ENCODE peak calls at places on chromosomes 13 and 19, in seven cellular contexts. Z, I, T, Q, U, S and G are unnamed samples. For H3K9me3, the result is how much of the 10 kb centered on the place peaks cover.

GRCh38 chr19:50628146-50628545 is 11.5 kb downstream of the SYT3 start:
- DNase-seq in Z (no peak), I (no peak), T (no peak), Q (no peak), U (no peak), S (no peak), G (no peak)

GRCh38 chr13:106493569-106493968 is 41.9 kb downstream of the EFNB2 start:
- DNase-seq in Z (no peak), I (no peak), T (no peak), Q (peak), U (no peak), S (no peak), G (no peak)

GRCh38 chr19:12064266-12065099 is at the start of gene ZNF844:
- DNase-seq in Z (peak), I (peak), T (peak), Q (peak), U (peak), S (peak), G (peak)

GRCh38 chr19:47406711-47407416 is 12.5 kb downstream of the MEIS3 start:
- DNase-seq in Z (no peak), I (no peak), T (no peak), Q (no peak), U (no peak), S (peak), G (no peak)

GRCh38 chr13:34026308-34026707 is 208.4 kb downstream of the RFC3 start:
- DNase-seq in Z (no peak), I (no peak), T (no peak), Q (no peak), U (no peak), S (no peak), G (no peak)

GRCh38 chr19:50231821-50232220 is 28.4 kb downstream of the MYH14 start:
- DNase-seq in Z (no peak), I (no peak), T (no peak), Q (no peak), U (no peak), S (peak), G (no peak)

GRCh38 chr19:43078311-43078710 is 4.2 kb downstream of the PSG2 start:
- DNase-seq in Z (no peak), I (no peak), T (no peak), Q (no peak), U (peak), S (no peak), G (no peak)

GRCh38 chr13:73428137-73428536 is 369.3 kb downstream of the KLF5 start:
- DNase-seq in Z (no peak), I (peak), T (no peak), Q (no peak), U (peak), S (no peak), G (no peak)

GRCh38 chr13:110529522-110530311 is 31.8 kb downstream of the RAB20 start:
- DNase-seq in Z (no peak), I (no peak), T (no peak), Q (peak), U (no peak), S (no peak), G (no peak)

DNA sequence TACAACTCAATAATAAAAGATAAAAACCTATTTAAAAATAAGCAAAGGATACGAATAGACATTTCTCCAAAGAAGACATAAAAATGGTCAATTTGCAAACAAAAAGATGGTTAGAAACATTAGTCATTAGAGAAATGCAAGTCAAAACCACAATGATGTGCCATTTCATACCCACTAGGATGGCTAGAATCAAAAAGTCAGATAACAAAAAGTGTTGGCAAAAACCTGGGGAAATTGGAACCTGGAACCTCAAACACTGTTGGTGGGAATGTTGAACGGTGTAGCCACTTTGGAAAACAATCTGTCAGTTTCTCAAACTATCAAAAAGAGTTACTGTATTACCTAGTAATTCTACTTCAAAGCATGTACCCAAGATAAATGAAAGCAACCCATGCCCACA is 26.5 kb upstream of the ZNF30 start:
- DNase-seq in Z (no peak), I (no peak), T (no peak), Q (no peak), U (no peak), S (no peak), G (no peak)
- H3K9me3 ChIP-seq in Z (under half), I (under half), T (under half), Q (under half), U (under half), S (under half), G (under half)

DNA sequence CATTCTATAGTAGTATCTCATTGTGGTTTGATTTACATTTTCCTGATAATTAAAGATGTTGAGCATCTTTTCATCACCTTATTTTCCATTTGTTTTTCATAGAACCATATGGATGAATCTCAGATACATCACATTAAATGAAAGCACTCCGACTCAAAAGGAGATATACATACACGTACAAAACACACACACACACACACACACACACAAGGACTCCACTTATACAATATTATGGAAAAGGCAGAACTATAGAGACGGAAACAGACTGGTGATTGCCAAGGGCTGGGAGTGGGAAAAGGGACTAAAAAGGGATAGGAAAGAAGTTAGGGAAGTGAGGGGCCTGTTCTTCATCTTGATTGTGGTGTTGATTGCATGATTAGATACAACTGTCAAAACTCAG is 24.3 kb downstream of the ZNF585A start:
- DNase-seq in Z (no peak), I (no peak), T (no peak), Q (no peak), U (no peak), S (no peak), G (no peak)
- H3K9me3 ChIP-seq in Z (half or more), I (half or more), T (half or more), Q (half or more), U (under half), S (half or more), G (under half)

DNA sequence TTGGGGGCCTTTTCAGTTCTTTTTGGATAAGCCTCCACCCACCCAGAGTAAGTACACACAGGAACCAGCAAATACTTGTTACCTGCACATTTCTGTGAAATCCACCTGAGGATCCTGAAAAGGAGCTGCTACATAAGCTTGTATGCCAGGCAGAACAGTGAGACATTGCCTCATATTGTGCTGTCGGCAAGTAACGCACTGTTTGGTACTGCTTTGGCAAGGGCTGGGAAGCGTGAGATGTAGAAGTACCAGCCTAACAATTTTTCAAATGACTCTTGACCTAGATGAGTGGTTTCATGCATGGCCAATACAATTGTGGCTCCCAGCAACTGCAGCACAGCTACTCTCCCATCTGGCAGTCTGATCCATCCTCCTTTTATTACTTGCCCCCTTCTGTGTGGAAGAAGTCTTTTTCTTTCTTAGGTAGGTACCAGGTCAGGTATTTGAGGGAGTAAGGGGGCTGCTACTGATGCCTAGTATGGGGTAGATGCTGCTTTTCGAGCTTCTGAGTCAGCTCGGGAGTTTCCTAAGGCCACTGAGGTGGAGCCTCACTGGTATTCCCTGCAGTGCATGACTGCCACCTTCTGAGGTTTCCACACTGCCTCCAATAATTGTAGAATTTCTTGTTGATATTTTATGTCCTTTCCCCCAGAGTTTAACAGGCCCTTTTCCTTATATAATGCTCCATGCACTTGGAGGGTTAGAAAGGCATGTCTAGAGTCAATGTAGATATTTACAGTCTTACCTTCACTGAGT is 52.2 kb downstream of the ZNF737 start:
- DNase-seq in Z (no peak), I (no peak), T (no peak), Q (no peak), U (no peak), S (no peak), G (no peak)
- H3K9me3 ChIP-seq in Z (under half), I (under half), T (under half), Q (half or more), U (under half), S (under half), G (under half)

GRCh38 chr13:48449656-48450055 is 36.7 kb upstream of the LPAR6 start:
- DNase-seq in Z (no peak), I (no peak), T (no peak), Q (no peak), U (no peak), S (no peak), G (no peak)
- H3K9me3 ChIP-seq in Z (under half), I (under half), T (under half), Q (under half), U (under half), S (under half), G (under half)

DNA sequence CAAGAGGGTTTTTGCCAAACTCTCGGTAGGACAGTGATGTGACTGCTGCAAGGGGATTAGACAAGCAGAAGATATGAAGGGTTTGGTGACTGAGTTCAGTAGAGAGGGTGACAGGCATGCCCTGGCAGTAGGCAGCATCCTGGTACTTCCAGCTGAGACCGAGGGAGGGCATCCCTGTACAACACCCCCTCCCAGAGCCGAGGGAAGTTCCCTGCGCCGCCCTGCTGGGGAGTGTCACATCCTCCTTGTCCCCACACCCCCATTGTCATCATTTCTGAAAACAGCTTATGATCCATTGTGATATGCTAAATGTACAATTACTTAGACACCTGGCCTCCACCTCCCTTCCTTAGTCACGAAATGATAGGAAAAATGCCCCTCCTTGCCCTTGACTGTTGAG is 14.6 kb downstream of the ZNF544 start:
- DNase-seq in Z (no peak), I (no peak), T (no peak), Q (no peak), U (no peak), S (no peak), G (no peak)
- H3K9me3 ChIP-seq in Z (half or more), I (under half), T (half or more), Q (half or more), U (under half), S (half or more), G (under half)

DNA sequence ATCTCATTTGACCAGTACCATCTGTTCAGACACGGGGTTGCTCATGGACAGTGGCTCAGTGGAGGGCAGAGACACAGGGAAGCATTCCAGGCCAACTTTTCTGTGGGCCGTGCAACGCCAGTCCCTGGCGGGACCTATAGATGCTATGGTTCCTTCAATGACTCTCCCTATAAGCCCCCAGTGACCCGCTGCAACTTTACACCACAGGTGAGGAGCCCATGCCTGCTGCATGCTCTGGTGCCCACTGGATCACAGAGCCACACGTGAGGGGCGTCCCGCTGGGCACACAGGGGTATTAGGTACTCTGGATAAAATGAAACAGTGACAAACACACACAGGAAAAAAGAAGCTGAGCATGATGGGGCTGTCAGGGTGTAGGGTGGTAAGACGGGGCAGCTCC is 34.3 kb downstream of the LAIR2 start:
- DNase-seq in Z (no peak), I (no peak), T (no peak), Q (no peak), U (no peak), S (no peak), G (no peak)
- H3K9me3 ChIP-seq in Z (under half), I (under half), T (under half), Q (under half), U (under half), S (under half), G (under half)

GRCh38 chr19:54677217-54677616 is 14.4 kb downstream of the LILRB4 start:
- DNase-seq in Z (no peak), I (no peak), T (no peak), Q (no peak), U (no peak), S (no peak), G (no peak)

GRCh38 chr19:54684537-54684936 is 21.8 kb downstream of the LILRB4 start:
- DNase-seq in Z (no peak), I (peak), T (no peak), Q (no peak), U (peak), S (no peak), G (no peak)

DNA sequence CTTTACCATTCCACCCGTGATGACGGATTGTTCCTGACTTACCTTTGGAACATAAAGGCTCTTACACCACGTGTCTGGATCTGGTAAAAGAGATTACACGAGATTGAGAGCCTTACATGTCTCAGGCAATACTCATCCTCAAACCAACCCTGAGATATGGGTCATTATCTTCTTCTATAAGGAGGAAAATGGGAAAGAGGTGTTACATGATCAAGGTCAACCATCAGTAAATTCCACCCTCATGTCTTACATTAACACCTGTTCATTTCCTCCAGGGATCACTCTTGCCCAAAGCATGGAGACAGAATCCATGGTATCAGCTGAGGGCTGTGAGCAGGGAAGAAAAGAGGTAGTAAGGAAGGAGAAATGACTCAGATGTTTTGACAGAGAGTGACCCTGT is 19.5 kb downstream of the LILRB4 start:
- DNase-seq in Z (no peak), I (no peak), T (no peak), Q (no peak), U (no peak), S (no peak), G (no peak)
- H3K9me3 ChIP-seq in Z (under half), I (under half), T (under half), Q (under half), U (under half), S (under half), G (under half)